ENCODE peak calls at places on chromosome 10, in ten cellular contexts. One of them, this sample, is unnamed.

GRCh38 chr10:44369851-44370250 is 15.0 kb downstream of the CXCL12 start:
- DNase-seq in uterus: no peak
- DNase-seq in epithelial cell of esophagus: no peak
- DNase-seq in body of pancreas: no peak
- DNase-seq in Panc1: no peak
- DNase-seq in fibroblast of lung: peak; percentile 6
- DNase-seq in progenitor cell of endocrine pancreas: no peak
- DNase-seq in GM23338: no peak
- DNase-seq in hepatocyte: no peak
- DNase-seq in H9: no peak
- DNase-seq in this sample: no peak

GRCh38 chr10:121928528-121928884 is 675 bp upstream of the ATE1 start:
- DNase-seq in uterus: no peak
- DNase-seq in GM23338: no peak
- DNase-seq in body of pancreas: peak; percentile 75
- DNase-seq in epithelial cell of esophagus: peak; percentile 24
- DNase-seq in Panc1: no peak
- DNase-seq in fibroblast of lung: peak; percentile 39
- DNase-seq in H9: no peak
- DNase-seq in progenitor cell of endocrine pancreas: no peak
- DNase-seq in hepatocyte: no peak
- DNase-seq in this sample: no peak

GRCh38 chr10:119693262-119693957 is 32.4 kb upstream of the INPP5F start:
- DNase-seq in GM23338: no peak
- DNase-seq in H9: no peak
- DNase-seq in hepatocyte: no peak
- DNase-seq in fibroblast of lung: no peak
- DNase-seq in epithelial cell of esophagus: no peak
- DNase-seq in progenitor cell of endocrine pancreas: no peak
- DNase-seq in Panc1: no peak
- DNase-seq in body of pancreas: no peak
- DNase-seq in uterus: no peak
- DNase-seq in this sample: peak; percentile 31

GRCh38 chr10:88427024-88427423 is 156.1 kb downstream of the RNLS start:
- DNase-seq in epithelial cell of esophagus: no peak
- DNase-seq in GM23338: no peak
- DNase-seq in Panc1: no peak
- DNase-seq in body of pancreas: no peak
- DNase-seq in fibroblast of lung: no peak
- DNase-seq in H9: no peak
- DNase-seq in hepatocyte: no peak
- DNase-seq in uterus: no peak
- DNase-seq in progenitor cell of endocrine pancreas: no peak
- DNase-seq in this sample: no peak

GRCh38 chr10:86500846-86501245 is 20.7 kb downstream of the WAPL start:
- DNase-seq in fibroblast of lung: peak; percentile 48
- DNase-seq in Panc1: no peak
- DNase-seq in body of pancreas: no peak
- DNase-seq in GM23338: no peak
- DNase-seq in uterus: no peak
- DNase-seq in H9: no peak
- DNase-seq in epithelial cell of esophagus: peak; percentile 11
- DNase-seq in progenitor cell of endocrine pancreas: no peak
- DNase-seq in hepatocyte: no peak
- DNase-seq in this sample: no peak

GRCh38 chr10:53479365-53479764 is 706.8 kb upstream of the MBL2 start:
- DNase-seq in hepatocyte: no peak
- DNase-seq in H9: no peak
- DNase-seq in progenitor cell of endocrine pancreas: no peak
- DNase-seq in Panc1: no peak
- DNase-seq in epithelial cell of esophagus: no peak
- DNase-seq in GM23338: peak; percentile 92
- DNase-seq in body of pancreas: no peak
- DNase-seq in fibroblast of lung: no peak
- DNase-seq in uterus: no peak
- DNase-seq in this sample: no peak

GRCh38 chr10:81179805-81180452 is 642.2 kb downstream of the SH2D4B start:
- DNase-seq in uterus: no peak
- DNase-seq in fibroblast of lung: no peak
- DNase-seq in GM23338: peak; percentile 74
- DNase-seq in epithelial cell of esophagus: peak; percentile 16
- DNase-seq in hepatocyte: peak; percentile 58
- DNase-seq in body of pancreas: no peak
- DNase-seq in H9: peak; percentile 31
- DNase-seq in Panc1: no peak
- DNase-seq in progenitor cell of endocrine pancreas: no peak
- DNase-seq in this sample: no peak

GRCh38 chr10:3986407-3987141 is 201.6 kb upstream of the KLF6 start:
- DNase-seq in body of pancreas: no peak
- DNase-seq in epithelial cell of esophagus: no peak
- DNase-seq in GM23338: no peak
- DNase-seq in hepatocyte: no peak
- DNase-seq in fibroblast of lung: no peak
- DNase-seq in progenitor cell of endocrine pancreas: no peak
- DNase-seq in H9: no peak
- DNase-seq in uterus: no peak
- DNase-seq in Panc1: no peak
- DNase-seq in this sample: no peak

GRCh38 chr10:132576671-132577349 is 39.2 kb downstream of the INPP5A start:
- DNase-seq in fibroblast of lung: no peak
- DNase-seq in uterus: no peak
- DNase-seq in hepatocyte: no peak
- DNase-seq in GM23338: no peak
- DNase-seq in epithelial cell of esophagus: no peak
- DNase-seq in body of pancreas: no peak
- DNase-seq in Panc1: no peak
- DNase-seq in H9: no peak
- DNase-seq in progenitor cell of endocrine pancreas: no peak
- DNase-seq in this sample: no peak

GRCh38 chr10:75072727-75073126 is 38.7 kb upstream of the SAMD8 start:
- DNase-seq in GM23338: no peak
- DNase-seq in H9: no peak
- DNase-seq in uterus: no peak
- DNase-seq in body of pancreas: no peak
- DNase-seq in fibroblast of lung: no peak
- DNase-seq in progenitor cell of endocrine pancreas: no peak
- DNase-seq in epithelial cell of esophagus: no peak
- DNase-seq in hepatocyte: no peak
- DNase-seq in Panc1: no peak
- DNase-seq in this sample: no peak
- TF ChIP-seq CTCF in GM23338: no peak
- TF ChIP-seq CTCF in H9: no peak
- TF ChIP-seq CTCF in uterus: no peak
- TF ChIP-seq CTCF in body of pancreas: no peak
- TF ChIP-seq CTCF in fibroblast of lung: no peak
- TF ChIP-seq CTCF in progenitor cell of endocrine pancreas: no peak
- TF ChIP-seq CTCF in epithelial cell of esophagus: no peak
- TF ChIP-seq CTCF in hepatocyte: no peak
- TF ChIP-seq CTCF in Panc1: no peak
- TF ChIP-seq CTCF in this sample: no peak

DNA sequence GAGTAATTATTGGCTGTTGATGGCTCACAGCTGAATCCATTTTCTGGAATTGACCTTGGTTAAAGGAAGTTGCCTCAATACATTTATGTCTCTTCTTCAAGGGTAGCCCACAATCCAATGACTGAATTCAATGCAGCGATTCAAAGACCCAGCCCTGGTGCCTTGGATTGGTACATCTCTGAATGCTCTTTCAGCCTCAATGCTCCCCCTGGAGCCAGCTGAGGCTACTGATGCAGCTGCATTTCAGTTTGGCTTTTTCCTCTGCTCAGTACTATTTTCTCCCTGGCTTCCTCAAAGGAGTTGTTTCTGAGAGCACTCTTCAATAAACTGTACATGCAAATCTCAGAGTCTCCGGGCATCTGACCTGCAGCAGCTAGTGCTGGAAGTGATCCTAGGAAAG is 633 bp upstream of the EBLN1 start:
- DNase-seq in uterus: no peak
- DNase-seq in progenitor cell of endocrine pancreas: no peak
- DNase-seq in body of pancreas: no peak
- DNase-seq in Panc1: no peak
- DNase-seq in H9: peak; percentile 38
- DNase-seq in fibroblast of lung: peak; percentile 1
- DNase-seq in GM23338: peak; percentile 63
- DNase-seq in epithelial cell of esophagus: no peak
- DNase-seq in hepatocyte: no peak
- DNase-seq in this sample: no peak
- TF ChIP-seq CTCF in uterus: no peak
- TF ChIP-seq CTCF in progenitor cell of endocrine pancreas: peak; percentile 25
- TF ChIP-seq CTCF in body of pancreas: no peak
- TF ChIP-seq CTCF in Panc1: peak; percentile 24
- TF ChIP-seq CTCF in H9: peak; percentile 64
- TF ChIP-seq CTCF in fibroblast of lung: no peak
- TF ChIP-seq CTCF in GM23338: peak; percentile 72
- TF ChIP-seq CTCF in epithelial cell of esophagus: no peak
- TF ChIP-seq CTCF in hepatocyte: no peak
- TF ChIP-seq CTCF in this sample: no peak

GRCh38 chr10:69318997-69319727 is 40.9 kb downstream of the HK1 start:
- DNase-seq in hepatocyte: peak; percentile 71
- DNase-seq in H9: no peak
- DNase-seq in GM23338: no peak
- DNase-seq in body of pancreas: peak; percentile 65
- DNase-seq in progenitor cell of endocrine pancreas: no peak
- DNase-seq in fibroblast of lung: peak; percentile 54
- DNase-seq in uterus: peak; percentile 79
- DNase-seq in Panc1: no peak
- DNase-seq in epithelial cell of esophagus: peak; percentile 61
- DNase-seq in this sample: peak; percentile 61

GRCh38 chr10:69318087-69318996 is 40.0 kb downstream of the HK1 start:
- DNase-seq in Panc1: no peak
- DNase-seq in H9: peak; percentile 88
- DNase-seq in hepatocyte: peak; percentile 93
- DNase-seq in epithelial cell of esophagus: peak; percentile 90
- DNase-seq in body of pancreas: peak; percentile 91
- DNase-seq in GM23338: peak; percentile 94
- DNase-seq in uterus: peak; percentile 90
- DNase-seq in progenitor cell of endocrine pancreas: peak; percentile 79
- DNase-seq in fibroblast of lung: peak; percentile 74
- DNase-seq in this sample: peak; percentile 93

GRCh38 chr10:69316313-69317059 is 38.2 kb downstream of the HK1 start:
- DNase-seq in body of pancreas: no peak
- DNase-seq in hepatocyte: peak; percentile 57
- DNase-seq in progenitor cell of endocrine pancreas: no peak
- DNase-seq in Panc1: no peak
- DNase-seq in GM23338: no peak
- DNase-seq in epithelial cell of esophagus: peak; percentile 62
- DNase-seq in H9: no peak
- DNase-seq in uterus: peak; percentile 39
- DNase-seq in fibroblast of lung: peak; percentile 35
- DNase-seq in this sample: no peak

GRCh38 chr10:69315610-69316312 is 37.5 kb downstream of the HK1 start:
- DNase-seq in H9: no peak
- DNase-seq in progenitor cell of endocrine pancreas: no peak
- DNase-seq in Panc1: no peak
- DNase-seq in body of pancreas: no peak
- DNase-seq in hepatocyte: no peak
- DNase-seq in fibroblast of lung: no peak
- DNase-seq in epithelial cell of esophagus: no peak
- DNase-seq in GM23338: no peak
- DNase-seq in uterus: no peak
- DNase-seq in this sample: no peak

DNA sequence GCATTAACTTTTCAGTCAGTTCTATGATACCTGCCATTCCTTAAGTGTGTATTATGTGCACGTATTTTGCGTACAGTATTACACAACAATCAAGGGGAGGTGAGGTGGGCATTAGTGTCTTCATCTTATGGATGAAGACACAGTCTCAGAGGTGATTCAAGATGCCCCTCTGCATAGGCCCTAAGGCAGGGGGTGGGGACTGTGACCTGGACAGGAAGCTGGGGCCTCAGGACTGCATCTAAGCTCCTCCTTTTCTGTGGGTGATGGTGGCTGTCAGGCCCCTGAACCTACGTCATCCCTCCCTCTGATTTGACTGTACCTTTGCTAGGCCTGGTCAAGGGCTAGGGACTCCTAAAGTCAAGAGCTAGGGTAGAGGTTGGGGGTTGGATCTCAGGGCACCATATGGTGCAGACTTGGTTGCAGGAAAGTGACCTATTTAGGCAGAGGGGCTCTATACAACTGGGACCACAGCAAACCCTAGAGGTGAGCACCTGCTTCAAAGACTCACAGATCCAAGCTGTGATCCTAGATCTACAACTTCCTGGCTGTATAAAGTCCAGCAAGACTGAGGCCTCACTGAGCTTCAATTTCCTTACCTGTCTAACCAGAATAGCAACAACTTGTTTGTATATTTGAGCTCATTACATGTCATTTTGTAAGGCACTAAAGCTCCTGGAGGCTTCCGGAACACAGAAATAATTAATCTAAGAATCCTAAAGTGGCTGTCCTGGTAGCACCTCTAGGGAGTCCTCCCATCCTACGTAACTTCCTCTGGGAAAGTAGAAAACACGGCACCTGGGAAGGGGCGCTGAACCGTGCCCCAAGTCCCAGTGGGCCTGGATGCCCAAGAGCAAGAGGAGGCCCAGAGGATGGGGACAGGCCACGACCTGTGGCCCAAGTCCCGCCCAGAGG is 39.1 kb downstream of the HK1 start:
- DNase-seq in body of pancreas: no peak
- DNase-seq in hepatocyte: no peak
- DNase-seq in epithelial cell of esophagus: peak; percentile 75
- DNase-seq in H9: peak; percentile 62
- DNase-seq in GM23338: no peak
- DNase-seq in fibroblast of lung: no peak
- DNase-seq in Panc1: no peak
- DNase-seq in uterus: no peak
- DNase-seq in progenitor cell of endocrine pancreas: no peak
- DNase-seq in this sample: no peak
- TF ChIP-seq CTCF in body of pancreas: no peak
- TF ChIP-seq CTCF in hepatocyte: no peak
- TF ChIP-seq CTCF in epithelial cell of esophagus: no peak
- TF ChIP-seq CTCF in H9: no peak
- TF ChIP-seq CTCF in GM23338: no peak
- TF ChIP-seq CTCF in fibroblast of lung: no peak
- TF ChIP-seq CTCF in Panc1: no peak
- TF ChIP-seq CTCF in uterus: no peak
- TF ChIP-seq CTCF in progenitor cell of endocrine pancreas: no peak
- TF ChIP-seq CTCF in this sample: no peak

DNA sequence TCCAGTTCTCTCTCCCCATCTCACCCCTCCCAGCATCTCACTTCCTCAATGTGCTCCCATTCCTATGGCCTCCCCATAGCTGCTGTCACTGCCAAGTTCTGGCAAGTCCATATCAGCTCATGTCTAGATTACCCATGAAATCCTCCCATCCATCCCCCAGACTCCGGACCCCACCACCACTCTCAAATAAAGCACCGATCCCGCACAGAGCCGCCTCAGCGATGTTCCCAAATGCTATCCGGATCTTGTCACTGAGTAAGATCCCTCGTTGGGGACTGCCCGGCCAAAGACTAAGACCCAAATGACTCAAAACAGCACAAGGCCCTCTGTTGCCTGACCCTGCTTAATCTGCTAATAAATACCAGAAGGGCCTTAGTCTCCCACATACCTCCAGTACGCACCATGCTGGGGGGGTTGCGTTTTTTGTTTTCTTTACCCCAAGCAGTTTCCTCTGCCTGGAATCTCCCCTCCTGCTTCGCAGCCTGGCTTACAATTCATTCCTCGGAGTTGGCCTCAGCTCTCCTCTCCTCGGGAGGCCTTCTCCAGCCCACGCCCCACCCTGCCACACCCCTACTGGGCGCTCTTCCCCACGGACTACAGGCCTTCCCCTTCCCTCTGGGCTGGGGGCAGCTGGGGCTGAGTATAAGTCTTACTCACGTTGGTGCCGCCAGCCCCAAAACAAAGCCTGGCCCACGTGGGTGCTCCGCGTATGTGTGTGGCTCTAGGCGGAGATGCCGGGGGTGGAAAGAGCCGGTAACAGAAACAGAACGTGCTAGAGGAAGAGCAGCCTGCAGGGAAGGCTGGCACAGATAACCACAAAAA is 1.8 kb upstream of the DUSP5 start:
- DNase-seq in body of pancreas: peak; percentile 10
- DNase-seq in GM23338: peak; percentile 62
- DNase-seq in Panc1: peak; percentile 36
- DNase-seq in hepatocyte: peak; percentile 62
- DNase-seq in progenitor cell of endocrine pancreas: no peak
- DNase-seq in epithelial cell of esophagus: peak; percentile 83
- DNase-seq in fibroblast of lung: peak; percentile 82
- DNase-seq in H9: peak; percentile 47
- DNase-seq in uterus: peak; percentile 49
- DNase-seq in this sample: peak; percentile 38
- TF ChIP-seq CTCF in body of pancreas: no peak
- TF ChIP-seq CTCF in GM23338: no peak
- TF ChIP-seq CTCF in Panc1: no peak
- TF ChIP-seq CTCF in hepatocyte: no peak
- TF ChIP-seq CTCF in progenitor cell of endocrine pancreas: no peak
- TF ChIP-seq CTCF in epithelial cell of esophagus: no peak
- TF ChIP-seq CTCF in fibroblast of lung: no peak
- TF ChIP-seq CTCF in H9: no peak
- TF ChIP-seq CTCF in uterus: no peak
- TF ChIP-seq CTCF in this sample: no peak